ENCODE peak calls at places on chromosomes 13 and 19, in nine cellular contexts. One of them, this sample, is unnamed.

GRCh38 chr19:48468806-48469055 is 438 bp upstream of the CYTH2 start:
- DNase-seq in CD8-positive, alpha-beta T cell: no peak
- DNase-seq in psoas muscle: no peak
- DNase-seq in brain microvascular endothelial cell: no peak
- DNase-seq in tibial nerve: no peak
- DNase-seq in stomach: no peak
- DNase-seq in AG09309: no peak
- DNase-seq in heart left ventricle: no peak
- DNase-seq in spleen: no peak
- DNase-seq in this sample: peak

GRCh38 chr13:102974574-102975195 is 91.5 kb downstream of the SLC10A2 start:
- DNase-seq in stomach: no peak
- DNase-seq in brain microvascular endothelial cell: no peak
- DNase-seq in AG09309: no peak
- DNase-seq in tibial nerve: no peak
- DNase-seq in psoas muscle: no peak
- DNase-seq in spleen: no peak
- DNase-seq in CD8-positive, alpha-beta T cell: no peak
- DNase-seq in heart left ventricle: no peak
- DNase-seq in this sample: no peak

GRCh38 chr13:111460548-111461444 is 140.4 kb downstream of the TEX29 start:
- DNase-seq in psoas muscle: peak
- DNase-seq in tibial nerve: peak
- DNase-seq in stomach: no peak
- DNase-seq in CD8-positive, alpha-beta T cell: peak
- DNase-seq in AG09309: peak
- DNase-seq in brain microvascular endothelial cell: peak
- DNase-seq in spleen: no peak
- DNase-seq in heart left ventricle: peak
- DNase-seq in this sample: no peak

GRCh38 chr19:50308991-50309390 is 20.2 kb downstream of the KCNC3 start:
- DNase-seq in CD8-positive, alpha-beta T cell: no peak
- DNase-seq in brain microvascular endothelial cell: no peak
- DNase-seq in spleen: no peak
- DNase-seq in tibial nerve: no peak
- DNase-seq in stomach: no peak
- DNase-seq in heart left ventricle: no peak
- DNase-seq in AG09309: no peak
- DNase-seq in psoas muscle: no peak
- DNase-seq in this sample: no peak

GRCh38 chr13:97275265-97275664 is 53.1 kb downstream of the MBNL2 start:
- DNase-seq in CD8-positive, alpha-beta T cell: no peak
- DNase-seq in AG09309: peak
- DNase-seq in spleen: no peak
- DNase-seq in tibial nerve: no peak
- DNase-seq in stomach: no peak
- DNase-seq in psoas muscle: no peak
- DNase-seq in brain microvascular endothelial cell: peak
- DNase-seq in heart left ventricle: peak
- DNase-seq in this sample: peak

GRCh38 chr19:55462722-55463121 is 1.3 kb upstream of the ISOC2 start:
- DNase-seq in CD8-positive, alpha-beta T cell: no peak
- DNase-seq in stomach: no peak
- DNase-seq in heart left ventricle: no peak
- DNase-seq in spleen: no peak
- DNase-seq in tibial nerve: no peak
- DNase-seq in AG09309: no peak
- DNase-seq in psoas muscle: no peak
- DNase-seq in brain microvascular endothelial cell: no peak
- DNase-seq in this sample: no peak

GRCh38 chr19:24166055-24166454 is 79.1 kb downstream of the ZNF254 start:
- DNase-seq in AG09309: no peak
- DNase-seq in brain microvascular endothelial cell: peak
- DNase-seq in tibial nerve: no peak
- DNase-seq in spleen: no peak
- DNase-seq in stomach: no peak
- DNase-seq in psoas muscle: no peak
- DNase-seq in heart left ventricle: no peak
- DNase-seq in CD8-positive, alpha-beta T cell: no peak
- DNase-seq in this sample: no peak

GRCh38 chr13:65856464-65856863 is 1373.7 kb downstream of the PCDH9 start:
- DNase-seq in psoas muscle: no peak
- DNase-seq in tibial nerve: no peak
- DNase-seq in heart left ventricle: no peak
- DNase-seq in spleen: no peak
- DNase-seq in stomach: no peak
- DNase-seq in CD8-positive, alpha-beta T cell: no peak
- DNase-seq in brain microvascular endothelial cell: peak
- DNase-seq in AG09309: no peak
- DNase-seq in this sample: peak

GRCh38 chr19:38812841-38813320 is at the start of gene LGALS4:
- DNase-seq in spleen: no peak
- DNase-seq in heart left ventricle: no peak
- DNase-seq in brain microvascular endothelial cell: no peak
- DNase-seq in stomach: peak
- DNase-seq in CD8-positive, alpha-beta T cell: no peak
- DNase-seq in psoas muscle: no peak
- DNase-seq in tibial nerve: no peak
- DNase-seq in AG09309: no peak
- DNase-seq in this sample: no peak

GRCh38 chr13:83272076-83272475 is 610.2 kb downstream of the SLITRK1 start:
- DNase-seq in psoas muscle: no peak
- DNase-seq in brain microvascular endothelial cell: no peak
- DNase-seq in stomach: no peak
- DNase-seq in tibial nerve: no peak
- DNase-seq in heart left ventricle: no peak
- DNase-seq in spleen: no peak
- DNase-seq in CD8-positive, alpha-beta T cell: no peak
- DNase-seq in AG09309: no peak
- DNase-seq in this sample: no peak

GRCh38 chr19:30154410-30154809 is 212.4 kb downstream of the URI1 start:
- DNase-seq in AG09309: no peak
- DNase-seq in stomach: no peak
- DNase-seq in CD8-positive, alpha-beta T cell: no peak
- DNase-seq in spleen: no peak
- DNase-seq in tibial nerve: no peak
- DNase-seq in heart left ventricle: no peak
- DNase-seq in brain microvascular endothelial cell: no peak
- DNase-seq in psoas muscle: no peak
- DNase-seq in this sample: no peak

GRCh38 chr13:40781717-40782116 is 7.7 kb upstream of the SLC25A15 start:
- DNase-seq in CD8-positive, alpha-beta T cell: no peak
- DNase-seq in tibial nerve: no peak
- DNase-seq in brain microvascular endothelial cell: no peak
- DNase-seq in AG09309: no peak
- DNase-seq in stomach: no peak
- DNase-seq in heart left ventricle: no peak
- DNase-seq in spleen: no peak
- DNase-seq in psoas muscle: no peak
- DNase-seq in this sample: no peak

GRCh38 chr19:14333101-14333871 is 48.0 kb upstream of the ADGRE5 start:
- DNase-seq in spleen: no peak
- DNase-seq in CD8-positive, alpha-beta T cell: peak
- DNase-seq in heart left ventricle: peak
- DNase-seq in AG09309: no peak
- DNase-seq in stomach: peak
- DNase-seq in psoas muscle: no peak
- DNase-seq in tibial nerve: no peak
- DNase-seq in brain microvascular endothelial cell: no peak
- DNase-seq in this sample: no peak

GRCh38 chr13:40221460-40222201 is 444.8 kb downstream of the FOXO1 start:
- DNase-seq in AG09309: peak
- DNase-seq in heart left ventricle: no peak
- DNase-seq in spleen: no peak
- DNase-seq in CD8-positive, alpha-beta T cell: no peak
- DNase-seq in tibial nerve: peak
- DNase-seq in brain microvascular endothelial cell: peak
- DNase-seq in psoas muscle: no peak
- DNase-seq in stomach: no peak
- DNase-seq in this sample: peak

GRCh38 chr19:46478356-46478986 is 7.1 kb upstream of the PNMA8A start:
- DNase-seq in spleen: no peak
- DNase-seq in brain microvascular endothelial cell: peak
- DNase-seq in stomach: no peak
- DNase-seq in CD8-positive, alpha-beta T cell: no peak
- DNase-seq in AG09309: no peak
- DNase-seq in heart left ventricle: no peak
- DNase-seq in tibial nerve: no peak
- DNase-seq in psoas muscle: no peak
- DNase-seq in this sample: no peak

GRCh38 chr13:51158923-51159322 is 47.8 kb upstream of the C13orf42 start:
- DNase-seq in heart left ventricle: no peak
- DNase-seq in CD8-positive, alpha-beta T cell: no peak
- DNase-seq in psoas muscle: no peak
- DNase-seq in brain microvascular endothelial cell: no peak
- DNase-seq in spleen: no peak
- DNase-seq in tibial nerve: no peak
- DNase-seq in stomach: no peak
- DNase-seq in AG09309: no peak
- DNase-seq in this sample: peak

GRCh38 chr13:113491418-113491883 is 940 bp upstream of the DCUN1D2 start:
- DNase-seq in brain microvascular endothelial cell: no peak
- DNase-seq in spleen: peak
- DNase-seq in psoas muscle: peak
- DNase-seq in CD8-positive, alpha-beta T cell: no peak
- DNase-seq in tibial nerve: no peak
- DNase-seq in stomach: peak
- DNase-seq in AG09309: no peak
- DNase-seq in heart left ventricle: no peak
- DNase-seq in this sample: no peak

GRCh38 chr19:28493881-28494280 is 719.1 kb downstream of the UQCRFS1 start:
- DNase-seq in brain microvascular endothelial cell: no peak
- DNase-seq in psoas muscle: no peak
- DNase-seq in heart left ventricle: no peak
- DNase-seq in tibial nerve: no peak
- DNase-seq in CD8-positive, alpha-beta T cell: no peak
- DNase-seq in AG09309: no peak
- DNase-seq in spleen: peak
- DNase-seq in stomach: no peak
- DNase-seq in this sample: no peak

GRCh38 chr19:719081-719512 is 10.4 kb downstream of the PALM start:
- DNase-seq in tibial nerve: peak
- DNase-seq in heart left ventricle: no peak
- DNase-seq in psoas muscle: peak
- DNase-seq in spleen: no peak
- DNase-seq in CD8-positive, alpha-beta T cell: no peak
- DNase-seq in brain microvascular endothelial cell: no peak
- DNase-seq in stomach: no peak
- DNase-seq in AG09309: no peak
- DNase-seq in this sample: no peak

GRCh38 chr19:19745496-19746285 is 12.8 kb upstream of the ZNF14 start:
- DNase-seq in heart left ventricle: no peak
- DNase-seq in CD8-positive, alpha-beta T cell: no peak
- DNase-seq in brain microvascular endothelial cell: no peak
- DNase-seq in tibial nerve: no peak
- DNase-seq in AG09309: no peak
- DNase-seq in spleen: no peak
- DNase-seq in psoas muscle: no peak
- DNase-seq in stomach: no peak
- DNase-seq in this sample: no peak

GRCh38 chr19:45401815-45402468 is 2.9 kb downstream of the PPP1R13L start:
- DNase-seq in AG09309: no peak
- DNase-seq in stomach: no peak
- DNase-seq in tibial nerve: no peak
- DNase-seq in spleen: no peak
- DNase-seq in heart left ventricle: no peak
- DNase-seq in brain microvascular endothelial cell: no peak
- DNase-seq in CD8-positive, alpha-beta T cell: no peak
- DNase-seq in psoas muscle: no peak
- DNase-seq in this sample: no peak
- H3K4me3 ChIP-seq in AG09309: no peak
- H3K4me3 ChIP-seq in stomach: no peak
- H3K4me3 ChIP-seq in tibial nerve: no peak
- H3K4me3 ChIP-seq in spleen: no peak
- H3K4me3 ChIP-seq in heart left ventricle: no peak
- H3K4me3 ChIP-seq in brain microvascular endothelial cell: no peak
- H3K4me3 ChIP-seq in CD8-positive, alpha-beta T cell: no peak
- H3K4me3 ChIP-seq in psoas muscle: no peak
- H3K4me3 ChIP-seq in this sample: no peak

GRCh38 chr13:94346261-94347019 is 133.0 kb downstream of the DCT start:
- DNase-seq in CD8-positive, alpha-beta T cell: no peak
- DNase-seq in stomach: no peak
- DNase-seq in psoas muscle: no peak
- DNase-seq in tibial nerve: no peak
- DNase-seq in brain microvascular endothelial cell: no peak
- DNase-seq in heart left ventricle: no peak
- DNase-seq in spleen: no peak
- DNase-seq in AG09309: no peak
- DNase-seq in this sample: no peak

GRCh38 chr13:94352057-94352456 is 127.4 kb downstream of the DCT start:
- DNase-seq in spleen: no peak
- DNase-seq in CD8-positive, alpha-beta T cell: no peak
- DNase-seq in AG09309: no peak
- DNase-seq in brain microvascular endothelial cell: peak
- DNase-seq in heart left ventricle: no peak
- DNase-seq in tibial nerve: no peak
- DNase-seq in psoas muscle: no peak
- DNase-seq in stomach: no peak
- DNase-seq in this sample: peak

GRCh38 chr13:94345374-94346195 is 133.9 kb downstream of the DCT start:
- DNase-seq in brain microvascular endothelial cell: no peak
- DNase-seq in tibial nerve: no peak
- DNase-seq in psoas muscle: no peak
- DNase-seq in spleen: no peak
- DNase-seq in stomach: no peak
- DNase-seq in AG09309: no peak
- DNase-seq in CD8-positive, alpha-beta T cell: no peak
- DNase-seq in heart left ventricle: no peak
- DNase-seq in this sample: no peak

GRCh38 chr13:94351292-94352000 is 128.0 kb downstream of the DCT start:
- DNase-seq in AG09309: no peak
- DNase-seq in spleen: no peak
- DNase-seq in CD8-positive, alpha-beta T cell: no peak
- DNase-seq in brain microvascular endothelial cell: peak
- DNase-seq in stomach: no peak
- DNase-seq in psoas muscle: no peak
- DNase-seq in tibial nerve: no peak
- DNase-seq in heart left ventricle: no peak
- DNase-seq in this sample: peak
- H3K4me3 ChIP-seq in AG09309: no peak
- H3K4me3 ChIP-seq in spleen: no peak
- H3K4me3 ChIP-seq in CD8-positive, alpha-beta T cell: no peak
- H3K4me3 ChIP-seq in brain microvascular endothelial cell: no peak
- H3K4me3 ChIP-seq in stomach: no peak
- H3K4me3 ChIP-seq in psoas muscle: no peak
- H3K4me3 ChIP-seq in tibial nerve: no peak
- H3K4me3 ChIP-seq in heart left ventricle: no peak
- H3K4me3 ChIP-seq in this sample: no peak

GRCh38 chr13:90838561-90838960 is 508.9 kb upstream of the MIR17HG start:
- DNase-seq in AG09309: no peak
- DNase-seq in brain microvascular endothelial cell: no peak
- DNase-seq in spleen: no peak
- DNase-seq in psoas muscle: no peak
- DNase-seq in CD8-positive, alpha-beta T cell: no peak
- DNase-seq in tibial nerve: no peak
- DNase-seq in stomach: no peak
- DNase-seq in heart left ventricle: no peak
- DNase-seq in this sample: no peak
- H3K4me3 ChIP-seq in AG09309: no peak
- H3K4me3 ChIP-seq in brain microvascular endothelial cell: no peak
- H3K4me3 ChIP-seq in spleen: no peak
- H3K4me3 ChIP-seq in psoas muscle: no peak
- H3K4me3 ChIP-seq in CD8-positive, alpha-beta T cell: no peak
- H3K4me3 ChIP-seq in tibial nerve: no peak
- H3K4me3 ChIP-seq in stomach: no peak
- H3K4me3 ChIP-seq in heart left ventricle: no peak
- H3K4me3 ChIP-seq in this sample: no peak

GRCh38 chr13:99978781-99979452 is 2.7 kb upstream of the ZIC2 start:
- DNase-seq in CD8-positive, alpha-beta T cell: no peak
- DNase-seq in heart left ventricle: no peak
- DNase-seq in spleen: no peak
- DNase-seq in psoas muscle: no peak
- DNase-seq in stomach: no peak
- DNase-seq in brain microvascular endothelial cell: no peak
- DNase-seq in tibial nerve: no peak
- DNase-seq in AG09309: no peak
- DNase-seq in this sample: no peak
- H3K4me3 ChIP-seq in CD8-positive, alpha-beta T cell: no peak
- H3K4me3 ChIP-seq in heart left ventricle: no peak
- H3K4me3 ChIP-seq in spleen: no peak
- H3K4me3 ChIP-seq in psoas muscle: no peak
- H3K4me3 ChIP-seq in stomach: peak
- H3K4me3 ChIP-seq in brain microvascular endothelial cell: peak
- H3K4me3 ChIP-seq in tibial nerve: no peak
- H3K4me3 ChIP-seq in AG09309: peak
- H3K4me3 ChIP-seq in this sample: no peak